ENCODE peak calls at places on chromosome 1, in nine cellular contexts. One of them, this sample, is unnamed.
A peak's percentile ranks its signal among the peaks of the same experiment; 100 is the strongest.

GRCh38 chr1:180343931-180344406 is 113.9 kb downstream of the LHX4 start:
- DNase-seq in CD8-positive, alpha-beta T cell: no peak
- DNase-seq in AG09309: no peak
- DNase-seq in aorta: no peak
- DNase-seq in right cardiac atrium: peak; percentile 60
- DNase-seq in body of pancreas: peak; percentile 50
- DNase-seq in AG04449: peak; percentile 19
- DNase-seq in GM23338: no peak
- DNase-seq in heart right ventricle: no peak
- DNase-seq in this sample: peak; percentile 42

GRCh38 chr1:103265551-103265950 is 157.2 kb upstream of the COL11A1 start:
- DNase-seq in CD8-positive, alpha-beta T cell: no peak
- DNase-seq in AG09309: no peak
- DNase-seq in aorta: no peak
- DNase-seq in right cardiac atrium: no peak
- DNase-seq in body of pancreas: no peak
- DNase-seq in AG04449: no peak
- DNase-seq in GM23338: no peak
- DNase-seq in heart right ventricle: no peak
- DNase-seq in this sample: peak; percentile 27

GRCh38 chr1:70459502-70460225 is 48.6 kb downstream of the CTH start:
- DNase-seq in CD8-positive, alpha-beta T cell: no peak
- DNase-seq in AG09309: peak; percentile 10
- DNase-seq in aorta: no peak
- DNase-seq in right cardiac atrium: no peak
- DNase-seq in body of pancreas: no peak
- DNase-seq in AG04449: no peak
- DNase-seq in GM23338: no peak
- DNase-seq in heart right ventricle: no peak
- DNase-seq in this sample: peak; percentile 79

GRCh38 chr1:55195523-55196233 is 19.5 kb downstream of the USP24 start:
- DNase-seq in CD8-positive, alpha-beta T cell: no peak
- DNase-seq in AG09309: peak; percentile 50
- DNase-seq in aorta: no peak
- DNase-seq in right cardiac atrium: no peak
- DNase-seq in body of pancreas: no peak
- DNase-seq in AG04449: peak; percentile 49
- DNase-seq in GM23338: no peak
- DNase-seq in heart right ventricle: no peak
- DNase-seq in this sample: peak; percentile 69

GRCh38 chr1:225670806-225671733 is 18.1 kb upstream of the ENAH start:
- DNase-seq in CD8-positive, alpha-beta T cell: no peak
- DNase-seq in AG09309: no peak
- DNase-seq in aorta: no peak
- DNase-seq in right cardiac atrium: no peak
- DNase-seq in body of pancreas: no peak
- DNase-seq in AG04449: no peak
- DNase-seq in GM23338: no peak
- DNase-seq in heart right ventricle: no peak
- DNase-seq in this sample: no peak

GRCh38 chr1:63630238-63630637 is 37.0 kb downstream of the PGM1 start:
- DNase-seq in CD8-positive, alpha-beta T cell: no peak
- DNase-seq in AG09309: no peak
- DNase-seq in aorta: no peak
- DNase-seq in right cardiac atrium: no peak
- DNase-seq in body of pancreas: no peak
- DNase-seq in AG04449: no peak
- DNase-seq in GM23338: no peak
- DNase-seq in heart right ventricle: no peak
- DNase-seq in this sample: no peak

GRCh38 chr1:203338335-203339036 is 12.4 kb downstream of the FMOD start:
- DNase-seq in CD8-positive, alpha-beta T cell: peak; percentile 48
- DNase-seq in AG09309: no peak
- DNase-seq in aorta: no peak
- DNase-seq in right cardiac atrium: peak; percentile 71
- DNase-seq in body of pancreas: peak; percentile 75
- DNase-seq in AG04449: no peak
- DNase-seq in GM23338: peak; percentile 89
- DNase-seq in heart right ventricle: peak; percentile 37
- DNase-seq in this sample: peak; percentile 72

GRCh38 chr1:193709607-193710006 is 523.2 kb upstream of the B3GALT2 start:
- DNase-seq in CD8-positive, alpha-beta T cell: no peak
- DNase-seq in AG09309: no peak
- DNase-seq in aorta: no peak
- DNase-seq in right cardiac atrium: no peak
- DNase-seq in body of pancreas: no peak
- DNase-seq in AG04449: no peak
- DNase-seq in GM23338: no peak
- DNase-seq in heart right ventricle: no peak
- DNase-seq in this sample: no peak

GRCh38 chr1:51520700-51521248 is 1.7 kb upstream of the EPS15 start:
- DNase-seq in CD8-positive, alpha-beta T cell: no peak
- DNase-seq in AG09309: no peak
- DNase-seq in aorta: no peak
- DNase-seq in right cardiac atrium: no peak
- DNase-seq in body of pancreas: no peak
- DNase-seq in AG04449: no peak
- DNase-seq in GM23338: no peak
- DNase-seq in heart right ventricle: no peak
- DNase-seq in this sample: peak; percentile 49

GRCh38 chr1:99326215-99326949 is 62.1 kb downstream of the PLPPR4 start:
- DNase-seq in CD8-positive, alpha-beta T cell: no peak
- DNase-seq in AG09309: no peak
- DNase-seq in aorta: no peak
- DNase-seq in right cardiac atrium: no peak
- DNase-seq in body of pancreas: no peak
- DNase-seq in AG04449: no peak
- DNase-seq in GM23338: peak; percentile 44
- DNase-seq in heart right ventricle: no peak
- DNase-seq in this sample: no peak

GRCh38 chr1:169692766-169693460 is 18.5 kb downstream of the SELL start:
- DNase-seq in CD8-positive, alpha-beta T cell: no peak
- DNase-seq in AG09309: no peak
- DNase-seq in aorta: no peak
- DNase-seq in right cardiac atrium: no peak
- DNase-seq in body of pancreas: no peak
- DNase-seq in AG04449: no peak
- DNase-seq in GM23338: no peak
- DNase-seq in heart right ventricle: no peak
- DNase-seq in this sample: no peak

GRCh38 chr1:226725870-226726212 is 13.2 kb downstream of the ITPKB start:
- DNase-seq in CD8-positive, alpha-beta T cell: no peak
- DNase-seq in AG09309: no peak
- DNase-seq in aorta: no peak
- DNase-seq in right cardiac atrium: no peak
- DNase-seq in body of pancreas: no peak
- DNase-seq in AG04449: no peak
- DNase-seq in GM23338: no peak
- DNase-seq in heart right ventricle: no peak
- DNase-seq in this sample: no peak

GRCh38 chr1:226719596-226720386 is 19.3 kb downstream of the ITPKB start:
- DNase-seq in CD8-positive, alpha-beta T cell: no peak
- DNase-seq in AG09309: no peak
- DNase-seq in aorta: no peak
- DNase-seq in right cardiac atrium: no peak
- DNase-seq in body of pancreas: no peak
- DNase-seq in AG04449: no peak
- DNase-seq in GM23338: no peak
- DNase-seq in heart right ventricle: no peak
- DNase-seq in this sample: no peak

GRCh38 chr1:226722240-226722900 is 16.7 kb downstream of the ITPKB start:
- DNase-seq in CD8-positive, alpha-beta T cell: no peak
- DNase-seq in AG09309: no peak
- DNase-seq in aorta: no peak
- DNase-seq in right cardiac atrium: no peak
- DNase-seq in body of pancreas: no peak
- DNase-seq in AG04449: no peak
- DNase-seq in GM23338: no peak
- DNase-seq in heart right ventricle: no peak
- DNase-seq in this sample: no peak

GRCh38 chr1:226722901-226723639 is 16.0 kb downstream of the ITPKB start:
- DNase-seq in CD8-positive, alpha-beta T cell: no peak
- DNase-seq in AG09309: no peak
- DNase-seq in aorta: no peak
- DNase-seq in right cardiac atrium: no peak
- DNase-seq in body of pancreas: no peak
- DNase-seq in AG04449: no peak
- DNase-seq in GM23338: no peak
- DNase-seq in heart right ventricle: no peak
- DNase-seq in this sample: no peak

DNA sequence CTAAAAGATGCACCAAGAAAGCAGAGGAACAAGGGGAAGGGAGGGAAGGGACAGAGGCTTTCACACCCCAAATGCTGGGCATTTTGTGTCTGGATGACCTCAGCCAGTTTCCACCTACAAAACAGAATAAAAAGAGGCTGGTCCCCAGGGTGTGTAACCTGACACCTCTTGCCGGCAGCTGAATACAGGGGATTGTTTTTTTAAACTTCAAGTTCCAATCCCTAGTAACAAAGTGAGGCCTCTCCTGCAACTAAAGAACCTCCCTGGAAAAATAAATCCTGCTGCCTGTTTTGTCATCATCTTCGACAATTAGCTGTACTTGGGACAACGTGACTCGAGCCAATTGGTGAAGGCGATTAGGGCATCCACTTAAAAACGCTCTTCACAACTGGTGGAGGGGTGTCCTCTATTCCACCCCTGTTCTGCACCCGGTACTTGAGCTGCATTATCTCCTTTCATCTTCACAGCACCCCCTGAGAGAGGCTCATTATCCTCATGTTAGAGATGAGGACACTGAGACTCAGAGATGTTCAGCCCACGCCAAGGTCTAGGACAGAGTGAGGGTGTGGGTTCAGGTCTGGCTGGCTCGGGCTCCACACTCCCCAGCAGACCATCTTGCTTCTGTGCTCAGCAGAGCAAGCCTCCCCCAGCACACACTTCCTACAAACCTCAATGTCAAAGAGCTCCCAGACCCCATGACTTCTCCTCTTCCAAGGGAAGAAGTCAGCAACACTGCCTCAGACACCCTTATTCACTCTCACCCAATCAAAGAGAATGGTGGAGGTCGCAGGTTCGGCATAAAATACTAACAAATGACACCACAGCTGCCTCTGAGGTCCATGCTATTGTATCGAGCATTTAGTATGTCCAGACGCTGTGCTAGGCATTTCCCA is 15.2 kb downstream of the ITPKB start:
- DNase-seq in CD8-positive, alpha-beta T cell: no peak
- DNase-seq in AG09309: no peak
- DNase-seq in aorta: no peak
- DNase-seq in right cardiac atrium: peak; percentile 63
- DNase-seq in body of pancreas: peak; percentile 40
- DNase-seq in AG04449: peak; percentile 34
- DNase-seq in GM23338: peak; percentile 86
- DNase-seq in heart right ventricle: no peak
- DNase-seq in this sample: peak; percentile 74
- H3K4me3 ChIP-seq in CD8-positive, alpha-beta T cell: peak overlapping the region; percentile 31
- H3K4me3 ChIP-seq in AG09309: no peak overlapping the region
- H3K4me3 ChIP-seq in aorta: no peak overlapping the region
- H3K4me3 ChIP-seq in right cardiac atrium: no peak overlapping the region
- H3K4me3 ChIP-seq in body of pancreas: no peak overlapping the region
- H3K4me3 ChIP-seq in AG04449: no peak overlapping the region
- H3K4me3 ChIP-seq in GM23338: peak overlapping the region; percentile 15
- H3K4me3 ChIP-seq in heart right ventricle: no peak overlapping the region
- H3K4me3 ChIP-seq in this sample: no peak overlapping the region

GRCh38 chr1:245166471-245166885 is 11.7 kb downstream of the KIF26B start:
- DNase-seq in CD8-positive, alpha-beta T cell: no peak
- DNase-seq in AG09309: no peak
- DNase-seq in aorta: no peak
- DNase-seq in right cardiac atrium: no peak
- DNase-seq in body of pancreas: no peak
- DNase-seq in AG04449: no peak
- DNase-seq in GM23338: peak; percentile 16
- DNase-seq in heart right ventricle: no peak
- DNase-seq in this sample: peak; percentile 74
- H3K4me3 ChIP-seq in CD8-positive, alpha-beta T cell: no peak overlapping the region
- H3K4me3 ChIP-seq in AG09309: no peak overlapping the region
- H3K4me3 ChIP-seq in aorta: no peak overlapping the region
- H3K4me3 ChIP-seq in right cardiac atrium: peak overlapping the region; percentile 56
- H3K4me3 ChIP-seq in body of pancreas: no peak overlapping the region
- H3K4me3 ChIP-seq in AG04449: peak overlapping the region; percentile 40
- H3K4me3 ChIP-seq in GM23338: peak overlapping the region; percentile 17
- H3K4me3 ChIP-seq in heart right ventricle: peak overlapping the region; percentile 40
- H3K4me3 ChIP-seq in this sample: peak overlapping the region; percentile 74

GRCh38 chr1:167207940-167208623 is 12.6 kb upstream of the POU2F1 start:
- DNase-seq in CD8-positive, alpha-beta T cell: no peak
- DNase-seq in AG09309: no peak
- DNase-seq in aorta: no peak
- DNase-seq in right cardiac atrium: no peak
- DNase-seq in body of pancreas: no peak
- DNase-seq in AG04449: no peak
- DNase-seq in GM23338: peak; percentile 37
- DNase-seq in heart right ventricle: no peak
- DNase-seq in this sample: no peak
- H3K4me3 ChIP-seq in CD8-positive, alpha-beta T cell: no peak overlapping the region
- H3K4me3 ChIP-seq in AG09309: no peak overlapping the region
- H3K4me3 ChIP-seq in aorta: no peak overlapping the region
- H3K4me3 ChIP-seq in right cardiac atrium: no peak overlapping the region
- H3K4me3 ChIP-seq in body of pancreas: no peak overlapping the region
- H3K4me3 ChIP-seq in AG04449: no peak overlapping the region
- H3K4me3 ChIP-seq in GM23338: no peak overlapping the region
- H3K4me3 ChIP-seq in heart right ventricle: no peak overlapping the region
- H3K4me3 ChIP-seq in this sample: no peak overlapping the region

GRCh38 chr1:112507336-112507735 is 1.4 kb upstream of the WNT2B start:
- DNase-seq in CD8-positive, alpha-beta T cell: no peak
- DNase-seq in AG09309: no peak
- DNase-seq in aorta: no peak
- DNase-seq in right cardiac atrium: no peak
- DNase-seq in body of pancreas: no peak
- DNase-seq in AG04449: no peak
- DNase-seq in GM23338: peak; percentile 60
- DNase-seq in heart right ventricle: no peak
- DNase-seq in this sample: no peak

GRCh38 chr1:112507896-112508241 is 896 bp upstream of the WNT2B start:
- DNase-seq in CD8-positive, alpha-beta T cell: no peak
- DNase-seq in AG09309: no peak
- DNase-seq in aorta: no peak
- DNase-seq in right cardiac atrium: no peak
- DNase-seq in body of pancreas: no peak
- DNase-seq in AG04449: no peak
- DNase-seq in GM23338: peak; percentile 79
- DNase-seq in heart right ventricle: no peak
- DNase-seq in this sample: peak; percentile 29

GRCh38 chr1:112509005-112509659 is 367 bp downstream of the WNT2B start:
- DNase-seq in CD8-positive, alpha-beta T cell: no peak
- DNase-seq in AG09309: no peak
- DNase-seq in aorta: peak; percentile 80
- DNase-seq in right cardiac atrium: peak; percentile 70
- DNase-seq in body of pancreas: peak; percentile 26
- DNase-seq in AG04449: no peak
- DNase-seq in GM23338: peak; percentile 73
- DNase-seq in heart right ventricle: no peak
- DNase-seq in this sample: peak; percentile 19

GRCh38 chr1:112509660-112510178 is 954 bp downstream of the WNT2B start:
- DNase-seq in CD8-positive, alpha-beta T cell: no peak
- DNase-seq in AG09309: no peak
- DNase-seq in aorta: no peak
- DNase-seq in right cardiac atrium: no peak
- DNase-seq in body of pancreas: no peak
- DNase-seq in AG04449: no peak
- DNase-seq in GM23338: peak; percentile 12
- DNase-seq in heart right ventricle: no peak
- DNase-seq in this sample: no peak

GRCh38 chr1:112508242-112509004 is at the start of gene WNT2B:
- DNase-seq in CD8-positive, alpha-beta T cell: peak; percentile 30
- DNase-seq in AG09309: no peak
- DNase-seq in aorta: peak; percentile 79
- DNase-seq in right cardiac atrium: peak; percentile 66
- DNase-seq in body of pancreas: peak; percentile 46
- DNase-seq in AG04449: no peak
- DNase-seq in GM23338: peak; percentile 89
- DNase-seq in heart right ventricle: no peak
- DNase-seq in this sample: peak; percentile 44
- H3K4me3 ChIP-seq in CD8-positive, alpha-beta T cell: peak within 1 kb of the TSS; percentile 64
- H3K4me3 ChIP-seq in AG09309: peak within 1 kb of the TSS; percentile 50
- H3K4me3 ChIP-seq in aorta: peak within 1 kb of the TSS; percentile 33
- H3K4me3 ChIP-seq in right cardiac atrium: peak within 1 kb of the TSS; percentile 51
- H3K4me3 ChIP-seq in body of pancreas: peak within 1 kb of the TSS; percentile 6
- H3K4me3 ChIP-seq in AG04449: peak within 1 kb of the TSS; percentile 67
- H3K4me3 ChIP-seq in GM23338: peak within 1 kb of the TSS; percentile 92
- H3K4me3 ChIP-seq in heart right ventricle: peak within 1 kb of the TSS; percentile 57
- H3K4me3 ChIP-seq in this sample: peak within 1 kb of the TSS; percentile 65